ENCODE peak calls at places on chromosomes 16 and 17, in seven cellular contexts. One of them, this sample, is unnamed.

GRCh38 chr17:61385869-61386245 is 13.8 kb upstream of the TBX2 start:
- DNase-seq in OCI-LY7: no peak
- DNase-seq in fibroblast of pulmonary artery: no peak
- DNase-seq in ascending aorta: no peak
- DNase-seq in fibroblast of lung: peak; percentile 46
- DNase-seq in bronchial epithelial cell: peak; percentile 15
- DNase-seq in foreskin fibroblast: peak; percentile 50
- DNase-seq in this sample: no peak

GRCh38 chr16:49618955-49619354 is 237.0 kb downstream of the ZNF423 start:
- DNase-seq in fibroblast of pulmonary artery: no peak
- DNase-seq in ascending aorta: peak; percentile 33
- DNase-seq in foreskin fibroblast: no peak
- DNase-seq in fibroblast of lung: no peak
- DNase-seq in bronchial epithelial cell: no peak
- DNase-seq in OCI-LY7: no peak
- DNase-seq in this sample: no peak

GRCh38 chr16:81900456-81900855 is 110.8 kb downstream of the SDR42E1 start:
- DNase-seq in OCI-LY7: no peak
- DNase-seq in fibroblast of lung: no peak
- DNase-seq in bronchial epithelial cell: no peak
- DNase-seq in ascending aorta: no peak
- DNase-seq in fibroblast of pulmonary artery: no peak
- DNase-seq in foreskin fibroblast: no peak
- DNase-seq in this sample: no peak

GRCh38 chr17:46158323-46159296 is 34.6 kb downstream of the KANSL1 start:
- DNase-seq in fibroblast of lung: no peak
- DNase-seq in foreskin fibroblast: no peak
- DNase-seq in OCI-LY7: no peak
- DNase-seq in fibroblast of pulmonary artery: no peak
- DNase-seq in bronchial epithelial cell: peak; percentile 34
- DNase-seq in ascending aorta: no peak
- DNase-seq in this sample: no peak

GRCh38 chr17:6712058-6712853 is 913 bp downstream of the SLC13A5 start:
- DNase-seq in fibroblast of lung: no peak
- DNase-seq in bronchial epithelial cell: peak; percentile 78
- DNase-seq in OCI-LY7: no peak
- DNase-seq in ascending aorta: peak; percentile 49
- DNase-seq in foreskin fibroblast: no peak
- DNase-seq in fibroblast of pulmonary artery: peak; percentile 14
- DNase-seq in this sample: peak; percentile 19

GRCh38 chr17:63142836-63143235 is 176.8 kb downstream of the TANC2 start:
- DNase-seq in foreskin fibroblast: no peak
- DNase-seq in ascending aorta: no peak
- DNase-seq in fibroblast of lung: no peak
- DNase-seq in OCI-LY7: no peak
- DNase-seq in fibroblast of pulmonary artery: no peak
- DNase-seq in bronchial epithelial cell: no peak
- DNase-seq in this sample: no peak

GRCh38 chr17:49687878-49688491 is 10.1 kb upstream of the SPOP start:
- DNase-seq in fibroblast of pulmonary artery: peak; percentile 84
- DNase-seq in OCI-LY7: peak; percentile 61
- DNase-seq in foreskin fibroblast: peak; percentile 32
- DNase-seq in bronchial epithelial cell: peak; percentile 38
- DNase-seq in ascending aorta: peak; percentile 68
- DNase-seq in fibroblast of lung: peak; percentile 26
- DNase-seq in this sample: peak; percentile 42

GRCh38 chr16:12025926-12026325 is 49.4 kb downstream of the SNX29 start:
- DNase-seq in fibroblast of lung: no peak
- DNase-seq in OCI-LY7: no peak
- DNase-seq in fibroblast of pulmonary artery: no peak
- DNase-seq in bronchial epithelial cell: no peak
- DNase-seq in foreskin fibroblast: no peak
- DNase-seq in ascending aorta: no peak
- DNase-seq in this sample: no peak

GRCh38 chr17:75346906-75347305 is 57.7 kb upstream of the SLC25A19 start:
- DNase-seq in foreskin fibroblast: peak; percentile 38
- DNase-seq in fibroblast of lung: peak; percentile 28
- DNase-seq in OCI-LY7: peak; percentile 56
- DNase-seq in bronchial epithelial cell: peak; percentile 38
- DNase-seq in ascending aorta: no peak
- DNase-seq in fibroblast of pulmonary artery: peak; percentile 29
- DNase-seq in this sample: peak; percentile 44

GRCh38 chr16:48317614-48318013 is 67.6 kb downstream of the SIAH1 start:
- DNase-seq in bronchial epithelial cell: peak; percentile 48
- DNase-seq in OCI-LY7: no peak
- DNase-seq in fibroblast of lung: peak; percentile 52
- DNase-seq in fibroblast of pulmonary artery: peak; percentile 64
- DNase-seq in ascending aorta: no peak
- DNase-seq in foreskin fibroblast: peak; percentile 48
- DNase-seq in this sample: peak; percentile 70

GRCh38 chr16:31088459-31089183 is at the start of gene PRSS53:
- DNase-seq in fibroblast of pulmonary artery: no peak
- DNase-seq in OCI-LY7: no peak
- DNase-seq in ascending aorta: no peak
- DNase-seq in foreskin fibroblast: no peak
- DNase-seq in bronchial epithelial cell: no peak
- DNase-seq in fibroblast of lung: no peak
- DNase-seq in this sample: no peak

GRCh38 chr17:47902039-47902744 is 6.2 kb downstream of the SP2 start:
- DNase-seq in fibroblast of pulmonary artery: no peak
- DNase-seq in fibroblast of lung: no peak
- DNase-seq in ascending aorta: no peak
- DNase-seq in OCI-LY7: no peak
- DNase-seq in foreskin fibroblast: no peak
- DNase-seq in bronchial epithelial cell: no peak
- DNase-seq in this sample: no peak

GRCh38 chr17:29585080-29585751 is 4.2 kb downstream of the GIT1 start:
- DNase-seq in bronchial epithelial cell: no peak
- DNase-seq in fibroblast of lung: no peak
- DNase-seq in OCI-LY7: peak; percentile 51
- DNase-seq in ascending aorta: no peak
- DNase-seq in fibroblast of pulmonary artery: peak; percentile 36
- DNase-seq in foreskin fibroblast: no peak
- DNase-seq in this sample: no peak

GRCh38 chr17:45284176-45285140 is 22.6 kb upstream of the SPATA32 start:
- DNase-seq in fibroblast of lung: no peak
- DNase-seq in ascending aorta: no peak
- DNase-seq in OCI-LY7: peak; percentile 46
- DNase-seq in fibroblast of pulmonary artery: no peak
- DNase-seq in bronchial epithelial cell: peak; percentile 82
- DNase-seq in foreskin fibroblast: no peak
- DNase-seq in this sample: no peak

GRCh38 chr17:78127888-78128615 is 503 bp downstream of the TMC6 start:
- DNase-seq in fibroblast of pulmonary artery: no peak
- DNase-seq in fibroblast of lung: no peak
- DNase-seq in ascending aorta: no peak
- DNase-seq in OCI-LY7: peak; percentile 40
- DNase-seq in foreskin fibroblast: no peak
- DNase-seq in bronchial epithelial cell: no peak
- DNase-seq in this sample: no peak

GRCh38 chr17:73787036-73787720 is 142.9 kb upstream of the SDK2 start:
- DNase-seq in foreskin fibroblast: no peak
- DNase-seq in fibroblast of pulmonary artery: no peak
- DNase-seq in bronchial epithelial cell: no peak
- DNase-seq in OCI-LY7: no peak
- DNase-seq in ascending aorta: peak; percentile 44
- DNase-seq in fibroblast of lung: no peak
- DNase-seq in this sample: no peak

GRCh38 chr17:80984749-80985148 is 6.9 kb upstream of the CHMP6 start:
- DNase-seq in ascending aorta: no peak
- DNase-seq in OCI-LY7: no peak
- DNase-seq in fibroblast of lung: peak; percentile 90
- DNase-seq in fibroblast of pulmonary artery: peak; percentile 93
- DNase-seq in bronchial epithelial cell: peak; percentile 53
- DNase-seq in foreskin fibroblast: peak; percentile 89
- DNase-seq in this sample: peak; percentile 93

GRCh38 chr16:65119905-65120341 is 1.9 kb downstream of the CDH11 start:
- DNase-seq in fibroblast of pulmonary artery: peak; percentile 87
- DNase-seq in ascending aorta: no peak
- DNase-seq in bronchial epithelial cell: no peak
- DNase-seq in foreskin fibroblast: peak; percentile 48
- DNase-seq in fibroblast of lung: peak; percentile 69
- DNase-seq in OCI-LY7: no peak
- DNase-seq in this sample: peak; percentile 92

GRCh38 chr16:81843243-81843582 is 64.1 kb downstream of the PLCG2 start:
- DNase-seq in fibroblast of pulmonary artery: peak; percentile 6
- DNase-seq in ascending aorta: no peak
- DNase-seq in fibroblast of lung: peak; percentile 41
- DNase-seq in foreskin fibroblast: no peak
- DNase-seq in OCI-LY7: no peak
- DNase-seq in bronchial epithelial cell: no peak
- DNase-seq in this sample: peak; percentile 53

GRCh38 chr17:2853722-2854580 is 57.7 kb downstream of the RAP1GAP2 start:
- DNase-seq in foreskin fibroblast: no peak
- DNase-seq in fibroblast of lung: peak; percentile 19
- DNase-seq in bronchial epithelial cell: peak; percentile 18
- DNase-seq in ascending aorta: no peak
- DNase-seq in fibroblast of pulmonary artery: no peak
- DNase-seq in OCI-LY7: peak; percentile 62
- DNase-seq in this sample: no peak

GRCh38 chr16:80563066-80563465 is 22.3 kb downstream of the DYNLRB2 start:
- DNase-seq in OCI-LY7: no peak
- DNase-seq in ascending aorta: no peak
- DNase-seq in bronchial epithelial cell: no peak
- DNase-seq in fibroblast of lung: no peak
- DNase-seq in fibroblast of pulmonary artery: no peak
- DNase-seq in foreskin fibroblast: no peak
- DNase-seq in this sample: no peak
- H3K4me3 ChIP-seq in OCI-LY7: no peak overlapping the region
- H3K4me3 ChIP-seq in ascending aorta: no peak overlapping the region
- H3K4me3 ChIP-seq in bronchial epithelial cell: no peak overlapping the region
- H3K4me3 ChIP-seq in fibroblast of lung: no peak overlapping the region
- H3K4me3 ChIP-seq in fibroblast of pulmonary artery: no peak overlapping the region
- H3K4me3 ChIP-seq in foreskin fibroblast: no peak overlapping the region
- H3K4me3 ChIP-seq in this sample: no peak overlapping the region

DNA sequence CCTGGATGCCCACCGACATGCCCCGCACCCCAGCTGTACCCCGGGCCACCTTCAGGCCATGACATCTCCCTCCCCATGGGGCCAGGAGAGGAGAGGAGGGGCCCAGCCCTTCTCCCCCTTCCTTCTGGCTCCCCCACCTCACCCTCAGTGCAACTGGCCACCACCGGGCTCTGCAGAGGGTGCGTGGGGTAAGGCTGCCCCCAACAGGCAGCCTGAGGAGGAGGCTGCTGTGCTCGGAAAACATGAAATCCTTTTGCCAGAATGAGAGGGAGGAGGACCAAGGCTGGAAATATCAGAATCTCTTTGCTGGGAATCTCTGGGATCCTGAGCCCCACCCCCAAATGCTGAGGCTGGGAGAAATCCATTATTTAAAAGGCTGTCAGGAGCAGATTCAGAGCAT is 68.4 kb downstream of the CCT6B start:
- DNase-seq in fibroblast of lung: no peak
- DNase-seq in foreskin fibroblast: no peak
- DNase-seq in ascending aorta: no peak
- DNase-seq in fibroblast of pulmonary artery: no peak
- DNase-seq in bronchial epithelial cell: no peak
- DNase-seq in OCI-LY7: peak; percentile 47
- DNase-seq in this sample: no peak
- TF ChIP-seq CTCF in fibroblast of lung: peak; percentile 11
- TF ChIP-seq CTCF in foreskin fibroblast: peak; percentile 45
- TF ChIP-seq CTCF in ascending aorta: no peak
- TF ChIP-seq CTCF in fibroblast of pulmonary artery: peak; percentile 29
- TF ChIP-seq CTCF in bronchial epithelial cell: peak; percentile 37
- TF ChIP-seq CTCF in OCI-LY7: peak; percentile 89
- TF ChIP-seq CTCF in this sample: peak; percentile 22

DNA sequence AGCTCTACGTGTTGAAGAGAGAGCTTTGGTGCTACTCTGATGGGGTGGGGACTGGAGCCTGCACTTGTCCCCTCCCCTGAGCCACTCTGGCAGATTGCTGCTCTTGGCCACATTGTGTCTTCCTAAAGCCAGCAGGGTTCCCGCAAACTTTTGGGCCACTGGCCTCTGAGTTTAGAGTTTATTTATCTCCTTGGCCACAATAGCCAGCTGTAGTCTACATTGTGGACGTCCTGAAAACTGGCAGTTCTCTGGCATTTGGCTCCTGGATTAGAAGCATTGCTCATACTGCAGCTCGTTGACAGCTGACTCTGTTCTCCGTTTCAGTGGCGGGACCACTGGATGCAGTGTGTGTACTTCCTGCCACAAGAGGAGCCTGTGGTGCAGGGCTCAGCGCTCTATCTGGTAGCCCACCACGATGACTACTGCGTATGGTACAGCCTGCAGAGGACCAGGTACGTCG is 34.6 kb downstream of the PRMT7 start:
- DNase-seq in bronchial epithelial cell: no peak
- DNase-seq in OCI-LY7: no peak
- DNase-seq in fibroblast of pulmonary artery: no peak
- DNase-seq in foreskin fibroblast: no peak
- DNase-seq in fibroblast of lung: no peak
- DNase-seq in ascending aorta: no peak
- DNase-seq in this sample: peak; percentile 40
- H3K4me3 ChIP-seq in bronchial epithelial cell: no peak overlapping the region
- H3K4me3 ChIP-seq in OCI-LY7: no peak overlapping the region
- H3K4me3 ChIP-seq in fibroblast of pulmonary artery: no peak overlapping the region
- H3K4me3 ChIP-seq in foreskin fibroblast: no peak overlapping the region
- H3K4me3 ChIP-seq in fibroblast of lung: no peak overlapping the region
- H3K4me3 ChIP-seq in ascending aorta: no peak overlapping the region
- H3K4me3 ChIP-seq in this sample: no peak overlapping the region

GRCh38 chr16:71254832-71255560 is 24.5 kb upstream of the HYDIN start:
- DNase-seq in fibroblast of lung: no peak
- DNase-seq in bronchial epithelial cell: no peak
- DNase-seq in OCI-LY7: peak; percentile 8
- DNase-seq in foreskin fibroblast: no peak
- DNase-seq in fibroblast of pulmonary artery: no peak
- DNase-seq in ascending aorta: no peak
- DNase-seq in this sample: no peak

GRCh38 chr16:71246309-71246708 is 15.8 kb upstream of the HYDIN start:
- DNase-seq in fibroblast of lung: no peak
- DNase-seq in ascending aorta: no peak
- DNase-seq in foreskin fibroblast: no peak
- DNase-seq in OCI-LY7: no peak
- DNase-seq in bronchial epithelial cell: no peak
- DNase-seq in fibroblast of pulmonary artery: no peak
- DNase-seq in this sample: no peak

GRCh38 chr16:71247478-71247877 is 17.0 kb upstream of the HYDIN start:
- DNase-seq in fibroblast of lung: no peak
- DNase-seq in OCI-LY7: no peak
- DNase-seq in fibroblast of pulmonary artery: no peak
- DNase-seq in bronchial epithelial cell: no peak
- DNase-seq in ascending aorta: no peak
- DNase-seq in foreskin fibroblast: no peak
- DNase-seq in this sample: no peak

GRCh38 chr16:71250461-71251232 is 20.1 kb upstream of the HYDIN start:
- DNase-seq in ascending aorta: no peak
- DNase-seq in fibroblast of lung: peak; percentile 2
- DNase-seq in foreskin fibroblast: no peak
- DNase-seq in fibroblast of pulmonary artery: peak; percentile 26
- DNase-seq in OCI-LY7: no peak
- DNase-seq in bronchial epithelial cell: peak; percentile 23
- DNase-seq in this sample: peak; percentile 0

DNA sequence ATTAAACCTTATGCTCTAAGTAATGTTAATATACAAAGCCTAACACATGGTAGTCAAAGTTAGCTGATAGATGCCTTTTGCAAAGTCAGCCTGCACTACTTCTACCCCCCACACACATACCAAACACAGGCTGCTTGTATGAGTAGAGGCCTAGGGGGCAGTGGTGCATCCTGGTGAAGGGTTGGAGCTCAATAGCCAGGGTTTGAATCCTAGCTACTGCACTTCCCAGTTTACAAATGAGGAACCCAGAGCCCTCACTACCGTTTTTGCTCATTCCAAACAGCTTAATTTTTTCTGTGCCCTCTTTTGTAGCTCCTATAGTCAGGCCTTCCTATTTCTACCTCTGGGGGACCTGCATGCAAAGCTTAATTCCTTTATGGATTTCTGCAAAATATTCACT is 18.9 kb upstream of the HYDIN start:
- DNase-seq in foreskin fibroblast: no peak
- DNase-seq in fibroblast of pulmonary artery: no peak
- DNase-seq in fibroblast of lung: no peak
- DNase-seq in OCI-LY7: no peak
- DNase-seq in ascending aorta: no peak
- DNase-seq in bronchial epithelial cell: no peak
- DNase-seq in this sample: no peak
- TF ChIP-seq CTCF in foreskin fibroblast: no peak
- TF ChIP-seq CTCF in fibroblast of pulmonary artery: no peak
- TF ChIP-seq CTCF in fibroblast of lung: no peak
- TF ChIP-seq CTCF in OCI-LY7: no peak
- TF ChIP-seq CTCF in ascending aorta: no peak
- TF ChIP-seq CTCF in bronchial epithelial cell: no peak
- TF ChIP-seq CTCF in this sample: no peak